ENCODE peak calls at places on chromosome 1, in six cellular contexts. I, M, A, K, E and U are unnamed samples.

GRCh38 chr1:40650075-40650474 is 15.4 kb downstream of the RIMS3 start:
- DNase-seq in M (no peak), A (no peak), K (no peak), E (no peak), I (no peak), U (no peak)

GRCh38 chr1:63784489-63785390 is 10.9 kb downstream of the ROR1 start:
- DNase-seq in I (no peak), K (no peak), M (no peak), E (no peak), A (no peak), U (no peak)

GRCh38 chr1:66607458-66607857 is 73.5 kb downstream of the SGIP1 start:
- DNase-seq in M (no peak), A (no peak), K (no peak), I (no peak), E (no peak), U (no peak)

GRCh38 chr1:14598498-14599172 is at the start of gene KAZN:
- DNase-seq in K (peak), E (no peak), A (peak), M (no peak), I (no peak), U (no peak)

GRCh38 chr1:13494025-13494424 is 19.8 kb downstream of the LRRC38 start:
- DNase-seq in A (no peak), K (no peak), I (no peak), M (no peak), E (no peak), U (no peak)

GRCh38 chr1:3651939-3652537 is at the start of gene TP73:
- DNase-seq in A (peak), E (no peak), K (no peak), I (no peak), M (no peak), U (peak)

GRCh38 chr1:9721606-9722377 is 70.3 kb downstream of the PIK3CD start:
- DNase-seq in M (no peak), E (no peak), I (no peak), K (peak), A (no peak), U (no peak)

GRCh38 chr1:55252942-55253589 is 37.9 kb upstream of the USP24 start:
- DNase-seq in A (no peak), E (no peak), I (no peak), M (no peak), K (peak), U (no peak)

GRCh38 chr1:235566092-235566491 is 61.8 kb upstream of the B3GALNT2 start:
- DNase-seq in K (no peak), E (no peak), I (no peak), M (no peak), A (no peak), U (no peak)

GRCh38 chr1:38507563-38507962 is 352.0 kb downstream of the RRAGC start:
- DNase-seq in K (no peak), A (no peak), M (no peak), I (no peak), E (no peak), U (no peak)

GRCh38 chr1:113401728-113402127 is 11.4 kb downstream of the MAGI3 start:
- DNase-seq in E (no peak), A (no peak), M (no peak), K (no peak), I (no peak), U (no peak)

GRCh38 chr1:55284856-55285255 is 69.7 kb upstream of the USP24 start:
- DNase-seq in E (peak), I (peak), M (no peak), A (no peak), K (peak), U (no peak)

GRCh38 chr1:207903767-207904166 is 7.2 kb downstream of the CD34 start:
- DNase-seq in M (no peak), A (no peak), K (no peak), I (peak), E (no peak), U (no peak)

GRCh38 chr1:15526021-15526489 is 593 bp upstream of the DNAJC16 start:
- DNase-seq in K (no peak), M (no peak), I (no peak), E (no peak), A (peak), U (no peak)

GRCh38 chr1:204925701-204926100 is 55.0 kb downstream of the NFASC start:
- DNase-seq in E (no peak), A (no peak), M (no peak), K (no peak), I (no peak), U (no peak)

GRCh38 chr1:157495285-157495684 is 57.0 kb downstream of the FCRL5 start:
- DNase-seq in E (no peak), I (no peak), A (no peak), M (no peak), K (no peak), U (no peak)